ENCODE peak calls at places on chromosome 18, in six cellular contexts. One of them, this sample, is unnamed.

GRCh38 chr18:66599190-66599589 is 4.7 kb downstream of the CDH19 start:
- DNase-seq in BJ: no peak
- DNase-seq in tibial nerve: no peak
- DNase-seq in body of pancreas: no peak
- DNase-seq in dorsolateral prefrontal cortex: no peak
- DNase-seq in H7: no peak
- DNase-seq in this sample: no peak

GRCh38 chr18:61951396-61951795 is 58.6 kb upstream of the RNF152 start:
- DNase-seq in BJ: no peak
- DNase-seq in tibial nerve: no peak
- DNase-seq in body of pancreas: no peak
- DNase-seq in dorsolateral prefrontal cortex: no peak
- DNase-seq in H7: no peak
- DNase-seq in this sample: no peak

GRCh38 chr18:8705280-8705940 is at the start of gene MTCL1:
- DNase-seq in BJ: no peak
- DNase-seq in tibial nerve: no peak
- DNase-seq in body of pancreas: no peak
- DNase-seq in dorsolateral prefrontal cortex: peak
- DNase-seq in H7: peak
- DNase-seq in this sample: peak

GRCh38 chr18:25039781-25040180 is 312.2 kb downstream of the ZNF521 start:
- DNase-seq in BJ: no peak
- DNase-seq in tibial nerve: no peak
- DNase-seq in body of pancreas: no peak
- DNase-seq in dorsolateral prefrontal cortex: no peak
- DNase-seq in H7: no peak
- DNase-seq in this sample: no peak

GRCh38 chr18:44946529-44947113 is 265.9 kb downstream of the SETBP1 start:
- DNase-seq in BJ: no peak
- DNase-seq in tibial nerve: no peak
- DNase-seq in body of pancreas: no peak
- DNase-seq in dorsolateral prefrontal cortex: no peak
- DNase-seq in H7: no peak
- DNase-seq in this sample: no peak

GRCh38 chr18:62399781-62400308 is 74.7 kb downstream of the TNFRSF11A start:
- DNase-seq in BJ: no peak
- DNase-seq in tibial nerve: no peak
- DNase-seq in body of pancreas: no peak
- DNase-seq in dorsolateral prefrontal cortex: no peak
- DNase-seq in H7: peak
- DNase-seq in this sample: no peak

GRCh38 chr18:44870631-44871502 is 190.2 kb downstream of the SETBP1 start:
- DNase-seq in BJ: no peak
- DNase-seq in tibial nerve: no peak
- DNase-seq in body of pancreas: no peak
- DNase-seq in dorsolateral prefrontal cortex: no peak
- DNase-seq in H7: no peak
- DNase-seq in this sample: no peak

GRCh38 chr18:72086421-72086820 is 457.7 kb downstream of the CBLN2 start:
- DNase-seq in BJ: no peak
- DNase-seq in tibial nerve: no peak
- DNase-seq in body of pancreas: no peak
- DNase-seq in dorsolateral prefrontal cortex: no peak
- DNase-seq in H7: no peak
- DNase-seq in this sample: peak

GRCh38 chr18:2923464-2923863 is 76.7 kb downstream of the EMILIN2 start:
- DNase-seq in BJ: no peak
- DNase-seq in tibial nerve: no peak
- DNase-seq in body of pancreas: no peak
- DNase-seq in dorsolateral prefrontal cortex: no peak
- DNase-seq in H7: no peak
- DNase-seq in this sample: no peak

GRCh38 chr18:67590571-67591141 is 74.1 kb upstream of the DSEL start:
- DNase-seq in BJ: no peak
- DNase-seq in tibial nerve: no peak
- DNase-seq in body of pancreas: no peak
- DNase-seq in dorsolateral prefrontal cortex: no peak
- DNase-seq in H7: no peak
- DNase-seq in this sample: no peak

GRCh38 chr18:73638709-73639108 is 508.9 kb downstream of the FBXO15 start:
- DNase-seq in BJ: peak
- DNase-seq in tibial nerve: no peak
- DNase-seq in body of pancreas: no peak
- DNase-seq in dorsolateral prefrontal cortex: no peak
- DNase-seq in H7: no peak
- DNase-seq in this sample: no peak

GRCh38 chr18:43563780-43564179 is 286.5 kb upstream of the SYT4 start:
- DNase-seq in BJ: no peak
- DNase-seq in tibial nerve: no peak
- DNase-seq in body of pancreas: peak
- DNase-seq in dorsolateral prefrontal cortex: no peak
- DNase-seq in H7: peak
- DNase-seq in this sample: peak

GRCh38 chr18:9091066-9091476 is 11.4 kb upstream of the NDUFV2 start:
- DNase-seq in BJ: no peak
- DNase-seq in tibial nerve: no peak
- DNase-seq in body of pancreas: no peak
- DNase-seq in dorsolateral prefrontal cortex: no peak
- DNase-seq in H7: no peak
- DNase-seq in this sample: no peak

GRCh38 chr18:10792181-10792580 is 266.4 kb downstream of the NAPG start:
- DNase-seq in BJ: no peak
- DNase-seq in tibial nerve: no peak
- DNase-seq in body of pancreas: peak
- DNase-seq in dorsolateral prefrontal cortex: no peak
- DNase-seq in H7: no peak
- DNase-seq in this sample: no peak

GRCh38 chr18:46748466-46748865 is 8.4 kb downstream of the ST8SIA5 start:
- DNase-seq in BJ: no peak
- DNase-seq in tibial nerve: no peak
- DNase-seq in body of pancreas: no peak
- DNase-seq in dorsolateral prefrontal cortex: no peak
- DNase-seq in H7: no peak
- DNase-seq in this sample: no peak

GRCh38 chr18:55479656-55480420 is 108.2 kb downstream of the TCF4 start:
- DNase-seq in BJ: no peak
- DNase-seq in tibial nerve: no peak
- DNase-seq in body of pancreas: no peak
- DNase-seq in dorsolateral prefrontal cortex: no peak
- DNase-seq in H7: no peak
- DNase-seq in this sample: no peak

GRCh38 chr18:55475916-55476315 is 112.1 kb downstream of the TCF4 start:
- DNase-seq in BJ: no peak
- DNase-seq in tibial nerve: no peak
- DNase-seq in body of pancreas: no peak
- DNase-seq in dorsolateral prefrontal cortex: no peak
- DNase-seq in H7: no peak
- DNase-seq in this sample: no peak

GRCh38 chr18:55478301-55478660 is 109.7 kb downstream of the TCF4 start:
- DNase-seq in BJ: no peak
- DNase-seq in tibial nerve: no peak
- DNase-seq in body of pancreas: no peak
- DNase-seq in dorsolateral prefrontal cortex: no peak
- DNase-seq in H7: no peak
- DNase-seq in this sample: no peak

GRCh38 chr18:55475467-55475866 is 112.5 kb downstream of the TCF4 start:
- DNase-seq in BJ: no peak
- DNase-seq in tibial nerve: no peak
- DNase-seq in body of pancreas: no peak
- DNase-seq in dorsolateral prefrontal cortex: no peak
- DNase-seq in H7: no peak
- DNase-seq in this sample: no peak

DNA sequence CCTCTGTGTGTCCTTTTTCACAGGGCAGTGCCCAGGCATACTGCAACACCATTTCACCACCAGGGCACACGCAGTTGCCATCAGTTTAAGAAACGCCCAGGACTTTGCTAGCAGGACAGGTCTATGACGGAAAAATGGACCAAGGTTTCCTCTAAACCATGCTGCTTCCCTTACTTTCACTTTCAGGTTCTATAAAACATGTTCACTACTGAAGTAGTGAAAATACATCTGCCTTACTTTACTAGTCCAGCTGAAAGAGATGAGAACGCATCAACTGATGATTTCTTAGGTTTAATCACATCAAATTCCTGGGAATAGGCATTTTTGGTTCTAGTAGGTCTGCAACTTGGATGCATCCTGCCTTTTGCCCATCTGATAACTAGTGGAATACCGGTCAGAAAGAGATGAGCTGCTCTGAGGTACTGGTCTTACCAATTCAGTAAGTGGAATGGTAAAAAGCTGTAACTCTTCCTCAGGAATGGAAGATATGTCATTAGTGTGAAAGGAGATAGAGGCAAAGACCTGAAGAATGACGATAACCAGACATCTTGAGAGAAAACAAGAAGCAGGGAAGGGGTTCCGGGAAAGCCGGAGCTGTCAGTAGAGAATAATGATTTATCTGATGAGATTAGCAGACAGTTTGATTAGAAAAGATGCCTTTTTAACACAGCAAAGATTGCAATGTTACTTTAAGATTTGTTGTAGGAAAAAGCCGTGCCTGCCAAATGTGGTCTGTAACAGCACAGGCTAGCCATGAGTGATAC is 110.3 kb downstream of the TCF4 start:
- DNase-seq in BJ: no peak
- DNase-seq in tibial nerve: no peak
- DNase-seq in body of pancreas: peak
- DNase-seq in dorsolateral prefrontal cortex: no peak
- DNase-seq in H7: no peak
- DNase-seq in this sample: peak
- H3K4me3 ChIP-seq in BJ: peak
- H3K4me3 ChIP-seq in tibial nerve: peak
- H3K4me3 ChIP-seq in body of pancreas: no peak
- H3K4me3 ChIP-seq in dorsolateral prefrontal cortex: peak
- H3K4me3 ChIP-seq in H7: no peak
- H3K4me3 ChIP-seq in this sample: peak

GRCh38 chr18:79393626-79394401 is 1.9 kb upstream of the NFATC1 start:
- DNase-seq in BJ: no peak
- DNase-seq in tibial nerve: peak
- DNase-seq in body of pancreas: peak
- DNase-seq in dorsolateral prefrontal cortex: peak
- DNase-seq in H7: peak
- DNase-seq in this sample: peak

GRCh38 chr18:79395761-79396404 is at the start of gene NFATC1:
- DNase-seq in BJ: no peak
- DNase-seq in tibial nerve: peak
- DNase-seq in body of pancreas: peak
- DNase-seq in dorsolateral prefrontal cortex: peak
- DNase-seq in H7: peak
- DNase-seq in this sample: peak

GRCh38 chr18:79396431-79397287 is 929 bp downstream of the NFATC1 start:
- DNase-seq in BJ: no peak
- DNase-seq in tibial nerve: no peak
- DNase-seq in body of pancreas: no peak
- DNase-seq in dorsolateral prefrontal cortex: no peak
- DNase-seq in H7: peak
- DNase-seq in this sample: peak

GRCh38 chr18:79394438-79395307 is 1.1 kb upstream of the NFATC1 start:
- DNase-seq in BJ: no peak
- DNase-seq in tibial nerve: peak
- DNase-seq in body of pancreas: no peak
- DNase-seq in dorsolateral prefrontal cortex: no peak
- DNase-seq in H7: no peak
- DNase-seq in this sample: peak

GRCh38 chr18:79395308-79395640 is 456 bp upstream of the NFATC1 start:
- DNase-seq in BJ: no peak
- DNase-seq in tibial nerve: no peak
- DNase-seq in body of pancreas: no peak
- DNase-seq in dorsolateral prefrontal cortex: no peak
- DNase-seq in H7: peak
- DNase-seq in this sample: no peak
- H3K4me3 ChIP-seq in BJ: no peak
- H3K4me3 ChIP-seq in tibial nerve: peak
- H3K4me3 ChIP-seq in body of pancreas: no peak
- H3K4me3 ChIP-seq in dorsolateral prefrontal cortex: no peak
- H3K4me3 ChIP-seq in H7: peak
- H3K4me3 ChIP-seq in this sample: peak

GRCh38 chr18:22324191-22325131 is 93.3 kb downstream of the CTAGE1 start:
- DNase-seq in BJ: no peak
- DNase-seq in tibial nerve: no peak
- DNase-seq in body of pancreas: peak
- DNase-seq in dorsolateral prefrontal cortex: no peak
- DNase-seq in H7: peak
- DNase-seq in this sample: no peak
- H3K4me3 ChIP-seq in BJ: no peak
- H3K4me3 ChIP-seq in tibial nerve: no peak
- H3K4me3 ChIP-seq in body of pancreas: no peak
- H3K4me3 ChIP-seq in dorsolateral prefrontal cortex: no peak
- H3K4me3 ChIP-seq in H7: peak
- H3K4me3 ChIP-seq in this sample: no peak

GRCh38 chr18:57976230-57976773 is 67.7 kb upstream of the NEDD4L start:
- DNase-seq in BJ: no peak
- DNase-seq in tibial nerve: no peak
- DNase-seq in body of pancreas: no peak
- DNase-seq in dorsolateral prefrontal cortex: no peak
- DNase-seq in H7: no peak
- DNase-seq in this sample: no peak
- H3K4me3 ChIP-seq in BJ: no peak
- H3K4me3 ChIP-seq in tibial nerve: no peak
- H3K4me3 ChIP-seq in body of pancreas: no peak
- H3K4me3 ChIP-seq in dorsolateral prefrontal cortex: no peak
- H3K4me3 ChIP-seq in H7: no peak
- H3K4me3 ChIP-seq in this sample: no peak

DNA sequence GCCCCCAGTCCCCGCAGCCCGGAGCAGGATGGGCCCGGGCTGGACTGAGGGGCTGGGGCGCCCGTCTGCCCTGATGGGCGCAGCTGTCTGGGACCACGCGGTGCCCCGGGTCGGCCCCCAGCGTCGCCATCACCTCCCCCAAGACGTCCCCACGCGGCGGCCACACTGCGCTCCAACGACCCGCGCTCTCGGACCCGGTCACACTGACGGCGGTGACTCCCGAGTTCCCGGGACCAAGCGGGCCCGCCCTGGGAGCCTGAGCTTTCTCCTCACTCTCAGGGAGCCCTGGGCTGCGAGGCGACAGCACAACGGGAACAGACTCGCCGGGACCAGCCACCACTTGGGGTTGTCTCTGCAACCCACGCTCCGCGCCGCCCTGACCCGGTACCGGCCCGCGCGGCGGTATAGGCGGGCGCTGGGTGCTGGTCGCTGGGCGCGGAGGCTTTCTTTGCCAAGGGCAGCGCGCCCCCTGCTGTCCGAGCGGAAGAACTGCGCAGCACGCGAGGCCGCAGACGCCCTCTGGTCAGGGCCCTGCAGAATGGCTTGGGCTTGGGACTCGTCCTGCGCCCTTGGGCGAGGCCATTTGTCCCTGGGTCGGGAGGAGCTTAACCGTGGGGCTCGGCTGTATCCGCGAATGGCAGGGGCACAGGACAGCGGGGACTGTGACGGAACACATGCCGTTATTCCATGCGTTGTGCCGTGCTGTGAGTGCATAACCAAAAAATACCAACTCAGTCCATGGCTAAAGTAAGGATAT is 54.8 kb upstream of the ANKRD62 start:
- DNase-seq in BJ: no peak
- DNase-seq in tibial nerve: peak
- DNase-seq in body of pancreas: peak
- DNase-seq in dorsolateral prefrontal cortex: peak
- DNase-seq in H7: peak
- DNase-seq in this sample: peak
- H3K4me3 ChIP-seq in BJ: peak
- H3K4me3 ChIP-seq in tibial nerve: peak
- H3K4me3 ChIP-seq in body of pancreas: no peak
- H3K4me3 ChIP-seq in dorsolateral prefrontal cortex: peak
- H3K4me3 ChIP-seq in H7: peak
- H3K4me3 ChIP-seq in this sample: peak

GRCh38 chr18:6843308-6843707 is 113.8 kb downstream of the ARHGAP28 start:
- DNase-seq in BJ: no peak
- DNase-seq in tibial nerve: no peak
- DNase-seq in body of pancreas: no peak
- DNase-seq in dorsolateral prefrontal cortex: no peak
- DNase-seq in H7: no peak
- DNase-seq in this sample: no peak
- H3K4me3 ChIP-seq in BJ: no peak
- H3K4me3 ChIP-seq in tibial nerve: no peak
- H3K4me3 ChIP-seq in body of pancreas: no peak
- H3K4me3 ChIP-seq in dorsolateral prefrontal cortex: no peak
- H3K4me3 ChIP-seq in H7: no peak
- H3K4me3 ChIP-seq in this sample: no peak